ENCODE peak calls at places on chromosome 11, in nine cellular contexts. F, A, Q, D, V, E, M, L and R are unnamed samples.
A peak's percentile ranks its signal among the peaks of the same experiment; 100 is the strongest.

GRCh38 chr11:65558002-65558784 is at the start of gene LTBP3:
- DNase-seq in L (peak; percentile 89), D (peak; percentile 84), E (no peak), Q (peak; percentile 94), A (peak; percentile 82), M (peak; percentile 77), V (peak; percentile 63), F (peak; percentile 89), R (peak; percentile 95)

GRCh38 chr11:57116654-57117053 is 65.1 kb upstream of the LRRC55 start:
- DNase-seq in L (peak; percentile 32), F (peak; percentile 28), Q (no peak), E (peak; percentile 37), A (no peak), M (peak; percentile 38), D (no peak), V (no peak), R (no peak)

GRCh38 chr11:40722179-40722795 is 737.2 kb downstream of the LRRC4C start:
- DNase-seq in D (no peak), M (no peak), V (no peak), Q (no peak), L (peak; percentile 13), E (no peak), F (no peak), A (no peak), R (no peak)

GRCh38 chr11:77525455-77526091 is 51.7 kb upstream of the PAK1 start:
- DNase-seq in Q (no peak), L (no peak), M (no peak), A (no peak), E (peak; percentile 18), D (no peak), F (no peak), V (no peak), R (no peak)

GRCh38 chr11:75450826-75451783 is 18.1 kb upstream of the KLHL35 start:
- DNase-seq in F (no peak), A (no peak), Q (peak; percentile 55), M (no peak), E (peak; percentile 48), V (no peak), L (no peak), D (no peak), R (peak; percentile 56)

GRCh38 chr11:119092880-119093665 is 8.4 kb downstream of the HMBS start:
- DNase-seq in E (no peak), L (peak; percentile 50), D (no peak), V (no peak), F (no peak), Q (no peak), M (no peak), A (no peak), R (no peak)

GRCh38 chr11:65654375-65655349 is 8.1 kb downstream of the RELA start:
- DNase-seq in A (no peak), M (peak; percentile 8), E (no peak), D (peak; percentile 18), L (no peak), Q (peak; percentile 81), F (no peak), V (no peak), R (peak; percentile 66)

GRCh38 chr11:60768202-60768601 is 11.5 kb downstream of the MS4A15 start:
- DNase-seq in D (no peak), M (no peak), A (no peak), V (no peak), E (no peak), Q (no peak), F (no peak), L (no peak), R (no peak)

GRCh38 chr11:103920449-103920848 is 116.0 kb upstream of the DDI1 start:
- DNase-seq in D (no peak), V (no peak), E (no peak), A (no peak), L (no peak), M (no peak), F (no peak), Q (no peak), R (no peak)

GRCh38 chr11:67054851-67055523 is 1.7 kb upstream of the RHOD start:
- DNase-seq in M (peak; percentile 78), D (no peak), A (peak; percentile 69), V (peak; percentile 94), F (no peak), Q (peak; percentile 93), L (peak; percentile 93), E (no peak), R (peak; percentile 89)

GRCh38 chr11:118902336-118903203 is 18.9 kb downstream of the CXCR5 start:
- DNase-seq in D (no peak), F (no peak), A (no peak), M (no peak), Q (peak; percentile 78), V (no peak), E (no peak), L (no peak), R (peak; percentile 63)

GRCh38 chr11:12482839-12483238 is 105.5 kb downstream of the PARVA start:
- DNase-seq in D (no peak), E (no peak), L (peak; percentile 92), Q (peak; percentile 83), V (no peak), A (no peak), F (no peak), M (no peak), R (no peak)
- H3K4me3 ChIP-seq in D (no peak overlapping the region), E (no peak overlapping the region), L (no peak overlapping the region), Q (no peak overlapping the region), V (no peak overlapping the region), A (no peak overlapping the region), F (no peak overlapping the region), M (no peak overlapping the region), R (no peak overlapping the region)

DNA sequence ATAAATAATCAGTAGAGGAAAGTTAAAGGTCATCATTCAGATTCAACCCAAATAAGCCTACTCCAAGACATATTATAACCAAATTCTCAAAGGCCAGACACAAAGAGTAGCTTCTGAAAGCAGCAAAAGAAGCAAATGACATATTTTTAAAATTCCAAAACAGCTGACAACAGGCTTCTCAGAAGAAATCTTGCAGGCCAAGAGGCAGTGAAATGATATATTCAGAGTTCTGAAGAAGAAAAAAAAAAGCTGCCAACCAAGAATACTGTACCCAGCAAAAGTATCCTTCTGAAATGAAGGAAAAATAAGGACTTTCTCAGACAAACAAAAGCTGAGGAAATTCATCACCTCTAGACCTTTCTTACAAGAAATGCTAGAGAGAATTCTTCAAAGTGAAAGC is 787.1 kb upstream of the TENM4 start:
- DNase-seq in V (no peak), E (no peak), M (no peak), Q (no peak), A (no peak), D (no peak), L (no peak), F (no peak), R (no peak)
- H3K9me3 ChIP-seq in V (no peaks in the 10 kb centered on the region), E (peaks cover 17% of the 10 kb centered on the region), M (peaks cover 17% of the 10 kb centered on the region), Q (no peaks in the 10 kb centered on the region), A (peaks cover 7% of the 10 kb centered on the region), D (peaks cover 3% of the 10 kb centered on the region), L (peaks cover 5% of the 10 kb centered on the region), F (peaks cover 5% of the 10 kb centered on the region), R (peaks cover 2% of the 10 kb centered on the region)

DNA sequence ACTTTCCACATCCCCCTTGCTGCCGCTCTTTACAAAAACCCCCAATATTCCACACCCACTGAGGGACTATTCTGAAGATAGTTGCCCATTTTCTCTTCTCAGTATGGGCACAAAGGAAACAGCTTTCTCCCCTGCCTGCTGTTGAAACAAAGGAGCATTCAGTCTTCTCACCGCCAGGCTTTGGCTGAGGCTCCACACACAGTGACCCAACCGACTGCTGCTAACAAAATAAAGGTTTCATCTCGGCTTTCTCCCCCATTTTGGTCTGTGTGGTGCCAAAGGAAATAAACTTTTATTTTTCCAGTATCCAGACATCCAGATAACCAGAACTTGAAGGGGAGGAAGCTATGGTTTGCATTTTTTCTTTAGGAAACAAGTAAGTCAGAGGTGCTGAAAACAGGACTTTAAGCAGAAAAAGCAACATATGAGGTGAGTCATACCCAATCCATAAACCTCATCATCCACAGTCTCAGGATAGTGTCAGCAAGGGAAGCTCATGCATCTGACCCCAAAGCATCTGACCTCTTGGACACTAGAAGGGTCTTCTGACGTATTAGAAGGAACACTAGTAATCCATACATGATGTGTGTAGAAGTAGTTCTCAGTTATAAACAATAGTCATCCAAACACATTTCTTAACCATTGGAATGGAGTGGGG is 6.4 kb downstream of the CLMP start:
- DNase-seq in Q (no peak), E (no peak), M (no peak), F (no peak), D (no peak), L (peak; percentile 27), A (no peak), V (no peak), R (peak; percentile 54)
- H3K4me3 ChIP-seq in Q (no peak overlapping the region), E (no peak overlapping the region), M (no peak overlapping the region), F (peak overlapping the region; percentile 10), D (peak overlapping the region; percentile 19), L (no peak overlapping the region), A (no peak overlapping the region), V (no peak overlapping the region), R (no peak overlapping the region)

DNA sequence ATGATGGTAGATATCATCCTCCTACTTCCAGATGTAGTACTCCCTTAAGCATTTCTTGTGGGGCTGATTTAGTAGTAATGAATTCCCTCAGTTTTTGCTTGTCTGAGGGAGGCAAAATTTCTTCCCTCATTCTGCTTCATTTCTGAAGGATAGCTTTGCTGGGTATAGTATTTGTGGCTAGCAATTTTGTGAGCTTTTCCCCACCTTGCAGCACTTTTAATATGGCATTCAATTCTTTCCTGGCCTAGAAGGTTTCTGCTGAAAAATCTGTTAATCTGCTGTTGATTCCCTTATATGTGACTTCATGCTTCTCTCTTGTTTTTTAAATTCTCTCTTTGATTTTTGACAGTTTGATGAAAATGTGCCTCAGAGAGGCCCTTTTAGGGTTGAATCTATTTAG is 50.4 kb downstream of the KCNQ1OT1 start:
- DNase-seq in D (no peak), L (no peak), F (no peak), A (no peak), E (no peak), M (no peak), Q (no peak), V (no peak), R (no peak)
- H3K9me3 ChIP-seq in D (peaks cover 48% of the 10 kb centered on the region), L (peaks cover 74% of the 10 kb centered on the region), F (peaks cover 5% of the 10 kb centered on the region), A (peaks cover 21% of the 10 kb centered on the region), E (peaks cover 31% of the 10 kb centered on the region), M (peaks cover 61% of the 10 kb centered on the region), Q (no peaks in the 10 kb centered on the region), V (peaks cover 37% of the 10 kb centered on the region), R (peaks cover 6% of the 10 kb centered on the region)

GRCh38 chr11:911890-912219 is 1.2 kb upstream of the CHID1 start:
- DNase-seq in F (no peak), Q (no peak), A (no peak), M (no peak), D (no peak), L (no peak), V (no peak), E (no peak), R (no peak)
- H3K4me3 ChIP-seq in F (no peak overlapping the region), Q (no peak overlapping the region), A (peak overlapping the region; percentile 88), M (peak overlapping the region; percentile 82), D (no peak overlapping the region), L (no peak overlapping the region), V (no peak overlapping the region), E (peak overlapping the region; percentile 88), R (no peak overlapping the region)

GRCh38 chr11:132576706-132577105 is 955.6 kb downstream of the OPCML start:
- DNase-seq in E (no peak), F (no peak), L (no peak), Q (no peak), D (no peak), A (no peak), V (no peak), M (no peak), R (peak; percentile 30)

DNA sequence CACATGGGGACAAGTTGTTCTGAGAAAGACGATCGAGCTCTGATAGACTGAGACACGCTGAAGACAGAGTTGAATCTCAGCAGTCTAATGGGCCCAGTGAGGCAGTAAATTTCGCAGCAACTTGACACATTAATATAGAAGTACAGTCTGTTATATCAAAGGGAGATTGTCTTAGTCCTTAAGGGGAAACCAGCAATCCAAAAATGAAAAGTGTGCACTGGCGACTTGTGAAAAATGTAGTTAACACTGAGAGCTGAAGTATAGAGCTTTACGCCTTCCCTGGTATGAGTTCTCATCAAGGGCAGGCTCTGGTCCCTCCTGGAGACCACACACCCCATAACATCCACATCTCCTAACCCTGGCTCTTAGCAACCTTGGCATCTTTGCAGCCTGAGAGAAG is 952.6 kb downstream of the OPCML start:
- DNase-seq in F (no peak), E (no peak), D (no peak), V (no peak), M (no peak), Q (no peak), L (no peak), A (no peak), R (no peak)
- H3K9me3 ChIP-seq in F (no peaks in the 10 kb centered on the region), E (no peaks in the 10 kb centered on the region), D (no peaks in the 10 kb centered on the region), V (peaks cover 3% of the 10 kb centered on the region), M (no peaks in the 10 kb centered on the region), Q (no peaks in the 10 kb centered on the region), L (no peaks in the 10 kb centered on the region), A (no peaks in the 10 kb centered on the region), R (no peaks in the 10 kb centered on the region)